ENCODE peak calls at places on chromosomes 2 and 18, in nine cellular contexts. Q is Panc1, I is spleen, E is sigmoid colon, U is K562, K is HL-60, Z is HCT116, X is SK-N-SH, D is GM23338. G is an unnamed sample.

GRCh38 chr2:143981428-143981827 is 538.5 kb downstream of the ZEB2 start:
- DNase-seq in Q (no peak), I (no peak), E (no peak), U (no peak), K (no peak), Z (no peak), X (no peak), D (no peak), G (no peak)

GRCh38 chr2:111159640-111160039 is 38.9 kb downstream of the BCL2L11 start:
- DNase-seq in Q (no peak), I (no peak), E (no peak), U (no peak), K (no peak), Z (no peak), X (no peak), D (no peak), G (no peak)

GRCh38 chr18:38368886-38369285 is 803.3 kb upstream of the CELF4 start:
- DNase-seq in Q (no peak), I (no peak), E (no peak), U (no peak), K (no peak), Z (no peak), X (no peak), D (no peak), G (no peak)

GRCh38 chr2:150188177-150188576 is 299.3 kb downstream of the RND3 start:
- DNase-seq in Q (no peak), I (no peak), E (no peak), U (no peak), K (no peak), Z (no peak), X (no peak), D (no peak), G (no peak)

GRCh38 chr2:96251721-96252292 is 14.0 kb downstream of the TMEM127 start:
- DNase-seq in Q (no peak), I (no peak), E (peak; percentile 75), U (peak; percentile 48), K (no peak), Z (peak; percentile 61), X (peak; percentile 82), D (peak; percentile 28), G (peak; percentile 27)

GRCh38 chr2:152920846-152921245 is 202.4 kb downstream of the ARL6IP6 start:
- DNase-seq in Q (peak; percentile 36), I (no peak), E (peak; percentile 66), U (no peak), K (no peak), Z (peak; percentile 16), X (no peak), D (no peak), G (no peak)

GRCh38 chr2:137951606-137952005 is 12.7 kb upstream of the HNMT start:
- DNase-seq in Q (no peak), I (no peak), E (no peak), U (peak; percentile 19), K (no peak), Z (no peak), X (no peak), D (no peak), G (no peak)

GRCh38 chr2:31430439-31431165 is 16.1 kb upstream of the XDH start:
- DNase-seq in Q (no peak), I (no peak), E (no peak), U (no peak), K (no peak), Z (no peak), X (no peak), D (no peak), G (no peak)

GRCh38 chr2:214542866-214543265 is 132.0 kb downstream of the VWC2L start:
- DNase-seq in Q (no peak), I (no peak), E (no peak), U (no peak), K (no peak), Z (no peak), X (no peak), D (no peak), G (no peak)

DNA sequence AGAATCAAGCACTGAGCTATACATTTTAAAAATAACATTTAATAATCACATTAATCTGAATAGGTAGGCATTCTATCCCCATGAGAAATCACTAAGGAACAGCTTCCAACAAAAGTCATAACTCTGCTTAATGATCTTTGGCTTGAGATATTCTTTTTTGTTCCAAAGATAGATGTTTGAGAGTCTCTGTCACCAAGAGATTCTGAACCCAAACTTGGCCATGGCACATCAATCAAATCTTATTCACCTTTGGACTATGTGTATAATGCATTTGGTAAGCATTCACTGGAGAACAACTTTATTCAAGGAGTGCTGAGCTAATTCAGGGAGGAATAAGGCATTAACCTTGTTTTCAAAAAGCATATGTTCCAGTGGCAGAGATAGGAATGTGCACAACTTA is 743.3 kb downstream of the SLC4A3 start:
- DNase-seq in Q (no peak), I (no peak), E (no peak), U (no peak), K (no peak), Z (no peak), X (no peak), D (no peak), G (no peak)
- TF ChIP-seq CTCF in Q (no peak), I (no peak), E (no peak), U (no peak), K (no peak), Z (no peak), X (no peak), D (no peak), G (no peak)

GRCh38 chr2:202072737-202073396 is at the start of gene KIAA2012:
- DNase-seq in Q (no peak), I (no peak), E (no peak), U (no peak), K (no peak), Z (no peak), X (peak; percentile 23), D (peak; percentile 64), G (no peak)
- H3K27ac ChIP-seq in Q (no peak within 1 kb of the TSS), I (no peak within 1 kb of the TSS), E (no peak within 1 kb of the TSS), U (no peak within 1 kb of the TSS), K (no peak within 1 kb of the TSS), Z (no peak within 1 kb of the TSS), X (no peak within 1 kb of the TSS), D (no peak within 1 kb of the TSS), G (no peak within 1 kb of the TSS)

GRCh38 chr2:47566207-47566858 is 163.4 kb downstream of the MSH2 start:
- DNase-seq in Q (no peak), I (no peak), E (no peak), U (no peak), K (no peak), Z (no peak), X (no peak), D (no peak), G (no peak)

GRCh38 chr2:47568164-47568861 is 165.4 kb downstream of the MSH2 start:
- DNase-seq in Q (no peak), I (no peak), E (no peak), U (no peak), K (no peak), Z (no peak), X (no peak), D (no peak), G (no peak)

GRCh38 chr2:47564129-47564528 is 161.2 kb downstream of the MSH2 start:
- DNase-seq in Q (no peak), I (no peak), E (no peak), U (no peak), K (no peak), Z (no peak), X (no peak), D (no peak), G (no peak)

GRCh38 chr2:47572136-47572535 is 169.2 kb downstream of the MSH2 start:
- DNase-seq in Q (no peak), I (no peak), E (no peak), U (no peak), K (no peak), Z (no peak), X (no peak), D (no peak), G (no peak)

DNA sequence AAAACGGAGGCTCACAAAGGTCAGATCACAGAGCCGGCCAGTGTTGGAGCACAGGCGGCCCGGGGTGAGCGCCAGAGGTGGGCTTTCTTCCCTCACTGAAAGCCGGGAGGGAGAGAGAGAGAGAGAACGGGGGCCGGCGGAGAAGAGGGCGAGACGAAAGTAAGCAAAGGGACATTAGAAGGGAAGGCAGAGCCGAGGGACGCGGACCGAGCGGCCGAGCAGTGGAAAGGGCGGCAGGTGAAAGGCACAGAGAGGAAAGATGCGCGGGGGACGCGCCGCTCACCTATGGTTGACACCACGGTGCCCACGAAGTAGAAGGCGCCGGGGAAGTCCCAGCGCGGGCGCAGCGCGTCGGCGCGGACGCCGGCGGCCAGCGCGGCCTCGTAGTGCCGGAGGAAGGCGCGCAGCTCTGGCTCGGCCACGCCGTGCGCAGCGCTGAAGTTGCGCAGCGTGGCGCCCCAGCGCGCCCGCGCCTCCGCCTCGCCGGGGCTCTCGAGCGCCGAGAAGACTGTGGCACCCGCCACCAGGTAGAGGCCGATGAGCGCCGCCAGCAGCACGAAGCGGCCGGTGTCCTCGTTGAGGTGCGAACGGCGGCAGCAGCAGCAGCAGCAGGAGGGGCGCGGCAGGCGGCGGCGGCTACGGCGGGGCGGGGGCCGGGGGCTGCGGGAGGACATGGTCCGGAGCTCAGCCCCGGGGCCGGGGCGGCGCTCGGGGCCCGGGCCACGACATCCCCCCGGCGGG is 166.9 kb downstream of the MSH2 start:
- DNase-seq in Q (no peak), I (no peak), E (no peak), U (no peak), K (no peak), Z (no peak), X (peak; percentile 82), D (peak; percentile 57), G (no peak)
- TF ChIP-seq POLR2AphosphoS5 in Q (no peak), I (no peak), E (no peak), U (no peak), K (no peak), Z (no peak), X (no peak), D (no peak), G (no peak)

GRCh38 chr2:205568620-205569019 is 113.7 kb upstream of the NRP2 start:
- DNase-seq in Q (no peak), I (no peak), E (no peak), U (no peak), K (no peak), Z (no peak), X (no peak), D (no peak), G (no peak)

GRCh38 chr2:205557873-205558272 is 124.4 kb upstream of the NRP2 start:
- DNase-seq in Q (no peak), I (no peak), E (no peak), U (no peak), K (no peak), Z (no peak), X (peak; percentile 36), D (no peak), G (no peak)

GRCh38 chr2:205566556-205567061 is 115.7 kb upstream of the NRP2 start:
- DNase-seq in Q (no peak), I (no peak), E (no peak), U (no peak), K (no peak), Z (no peak), X (no peak), D (no peak), G (no peak)

GRCh38 chr2:205564761-205565160 is 117.5 kb upstream of the NRP2 start:
- DNase-seq in Q (no peak), I (no peak), E (no peak), U (no peak), K (no peak), Z (no peak), X (no peak), D (peak; percentile 68), G (no peak)

DNA sequence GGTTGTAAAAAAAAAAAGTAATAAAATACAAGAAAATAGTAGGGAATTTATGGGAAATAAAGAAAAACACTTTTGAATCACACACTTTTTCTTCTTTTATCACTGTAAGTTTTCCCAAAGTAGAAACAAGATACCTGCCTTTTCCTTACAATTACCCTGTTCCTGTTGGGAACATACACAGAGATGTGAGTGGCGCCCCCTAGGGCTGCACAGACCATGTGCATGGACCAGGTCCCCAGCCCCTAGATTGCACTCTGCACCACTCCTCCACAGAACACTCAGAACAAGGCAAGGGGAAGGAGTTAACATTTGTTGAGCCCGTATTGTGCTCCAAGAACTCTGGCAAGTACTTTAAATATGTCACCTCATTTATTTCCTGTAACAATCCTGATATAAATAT is 118.7 kb upstream of the NRP2 start:
- DNase-seq in Q (no peak), I (no peak), E (no peak), U (peak; percentile 33), K (peak; percentile 18), Z (peak; percentile 4), X (peak; percentile 26), D (peak; percentile 87), G (peak; percentile 42)
- TF ChIP-seq CTCF in Q (peak; percentile 56), I (peak; percentile 42), E (peak; percentile 12), U (peak; percentile 45), K (peak; percentile 9), Z (peak; percentile 71), X (peak; percentile 46), D (peak; percentile 90), G (peak; percentile 13)